ENCODE peak calls at places on chromosomes 12 and 14, in seven cellular contexts. One of them, this sample, is unnamed.

GRCh38 chr12:46546634-46547273 is 174.2 kb upstream of the SLC38A2 start:
- DNase-seq in heart right ventricle: no peak
- DNase-seq in thyroid gland: no peak
- DNase-seq in right lobe of liver: no peak
- DNase-seq in psoas muscle: no peak
- DNase-seq in mucosa of descending colon: no peak
- DNase-seq in tibial artery: no peak
- DNase-seq in this sample: peak

GRCh38 chr14:39113685-39114072 is 444 bp upstream of the GEMIN2 start:
- DNase-seq in right lobe of liver: no peak
- DNase-seq in heart right ventricle: no peak
- DNase-seq in tibial artery: no peak
- DNase-seq in psoas muscle: no peak
- DNase-seq in mucosa of descending colon: no peak
- DNase-seq in thyroid gland: no peak
- DNase-seq in this sample: no peak

GRCh38 chr14:97640031-97640430 is 842.8 kb downstream of the VRK1 start:
- DNase-seq in tibial artery: no peak
- DNase-seq in right lobe of liver: no peak
- DNase-seq in heart right ventricle: no peak
- DNase-seq in psoas muscle: no peak
- DNase-seq in thyroid gland: no peak
- DNase-seq in mucosa of descending colon: no peak
- DNase-seq in this sample: no peak

GRCh38 chr12:65742481-65742971 is 81.8 kb upstream of the HMGA2 start:
- DNase-seq in right lobe of liver: no peak
- DNase-seq in thyroid gland: no peak
- DNase-seq in mucosa of descending colon: no peak
- DNase-seq in tibial artery: no peak
- DNase-seq in psoas muscle: no peak
- DNase-seq in heart right ventricle: peak
- DNase-seq in this sample: no peak

GRCh38 chr14:48527832-48528231 is 852.4 kb upstream of the MDGA2 start:
- DNase-seq in psoas muscle: no peak
- DNase-seq in thyroid gland: no peak
- DNase-seq in mucosa of descending colon: no peak
- DNase-seq in heart right ventricle: no peak
- DNase-seq in tibial artery: no peak
- DNase-seq in right lobe of liver: no peak
- DNase-seq in this sample: no peak

GRCh38 chr12:5789469-5789968 is 155.5 kb downstream of the ANO2 start:
- DNase-seq in tibial artery: no peak
- DNase-seq in heart right ventricle: no peak
- DNase-seq in right lobe of liver: no peak
- DNase-seq in psoas muscle: no peak
- DNase-seq in mucosa of descending colon: no peak
- DNase-seq in thyroid gland: peak
- DNase-seq in this sample: no peak

GRCh38 chr12:19624401-19624930 is 185.2 kb downstream of the AEBP2 start:
- DNase-seq in heart right ventricle: no peak
- DNase-seq in psoas muscle: no peak
- DNase-seq in thyroid gland: no peak
- DNase-seq in tibial artery: no peak
- DNase-seq in mucosa of descending colon: no peak
- DNase-seq in right lobe of liver: no peak
- DNase-seq in this sample: no peak

GRCh38 chr12:4108803-4109345 is 164.7 kb upstream of the CCND2 start:
- DNase-seq in tibial artery: no peak
- DNase-seq in thyroid gland: no peak
- DNase-seq in heart right ventricle: no peak
- DNase-seq in psoas muscle: no peak
- DNase-seq in right lobe of liver: no peak
- DNase-seq in mucosa of descending colon: no peak
- DNase-seq in this sample: no peak

GRCh38 chr12:49959570-49960473 is 1.9 kb upstream of the AQP5 start:
- DNase-seq in tibial artery: no peak
- DNase-seq in thyroid gland: peak
- DNase-seq in right lobe of liver: no peak
- DNase-seq in heart right ventricle: no peak
- DNase-seq in psoas muscle: no peak
- DNase-seq in mucosa of descending colon: no peak
- DNase-seq in this sample: no peak

GRCh38 chr12:75636607-75637006 is 125.2 kb upstream of the KRR1 start:
- DNase-seq in heart right ventricle: no peak
- DNase-seq in thyroid gland: no peak
- DNase-seq in mucosa of descending colon: no peak
- DNase-seq in right lobe of liver: no peak
- DNase-seq in psoas muscle: no peak
- DNase-seq in tibial artery: no peak
- DNase-seq in this sample: no peak

GRCh38 chr12:3604750-3605638 is 114.0 kb downstream of the PRMT8 start:
- DNase-seq in tibial artery: no peak
- DNase-seq in psoas muscle: peak
- DNase-seq in heart right ventricle: peak
- DNase-seq in thyroid gland: peak
- DNase-seq in mucosa of descending colon: peak
- DNase-seq in right lobe of liver: peak
- DNase-seq in this sample: no peak

GRCh38 chr12:132513458-132514135 is 23.6 kb downstream of the FBRSL1 start:
- DNase-seq in mucosa of descending colon: no peak
- DNase-seq in thyroid gland: no peak
- DNase-seq in psoas muscle: no peak
- DNase-seq in right lobe of liver: no peak
- DNase-seq in heart right ventricle: no peak
- DNase-seq in tibial artery: no peak
- DNase-seq in this sample: no peak

GRCh38 chr14:94213021-94213420 is 38.9 kb downstream of the PPP4R4 start:
- DNase-seq in right lobe of liver: no peak
- DNase-seq in heart right ventricle: no peak
- DNase-seq in tibial artery: no peak
- DNase-seq in psoas muscle: no peak
- DNase-seq in thyroid gland: no peak
- DNase-seq in mucosa of descending colon: no peak
- DNase-seq in this sample: no peak

GRCh38 chr12:118135788-118136558 is at the start of gene PEBP1:
- DNase-seq in tibial artery: peak
- DNase-seq in psoas muscle: peak
- DNase-seq in thyroid gland: peak
- DNase-seq in heart right ventricle: peak
- DNase-seq in right lobe of liver: peak
- DNase-seq in mucosa of descending colon: peak
- DNase-seq in this sample: peak

GRCh38 chr12:5861426-5861825 is 83.6 kb downstream of the ANO2 start:
- DNase-seq in thyroid gland: no peak
- DNase-seq in right lobe of liver: no peak
- DNase-seq in heart right ventricle: no peak
- DNase-seq in tibial artery: no peak
- DNase-seq in mucosa of descending colon: no peak
- DNase-seq in psoas muscle: peak
- DNase-seq in this sample: no peak

DNA sequence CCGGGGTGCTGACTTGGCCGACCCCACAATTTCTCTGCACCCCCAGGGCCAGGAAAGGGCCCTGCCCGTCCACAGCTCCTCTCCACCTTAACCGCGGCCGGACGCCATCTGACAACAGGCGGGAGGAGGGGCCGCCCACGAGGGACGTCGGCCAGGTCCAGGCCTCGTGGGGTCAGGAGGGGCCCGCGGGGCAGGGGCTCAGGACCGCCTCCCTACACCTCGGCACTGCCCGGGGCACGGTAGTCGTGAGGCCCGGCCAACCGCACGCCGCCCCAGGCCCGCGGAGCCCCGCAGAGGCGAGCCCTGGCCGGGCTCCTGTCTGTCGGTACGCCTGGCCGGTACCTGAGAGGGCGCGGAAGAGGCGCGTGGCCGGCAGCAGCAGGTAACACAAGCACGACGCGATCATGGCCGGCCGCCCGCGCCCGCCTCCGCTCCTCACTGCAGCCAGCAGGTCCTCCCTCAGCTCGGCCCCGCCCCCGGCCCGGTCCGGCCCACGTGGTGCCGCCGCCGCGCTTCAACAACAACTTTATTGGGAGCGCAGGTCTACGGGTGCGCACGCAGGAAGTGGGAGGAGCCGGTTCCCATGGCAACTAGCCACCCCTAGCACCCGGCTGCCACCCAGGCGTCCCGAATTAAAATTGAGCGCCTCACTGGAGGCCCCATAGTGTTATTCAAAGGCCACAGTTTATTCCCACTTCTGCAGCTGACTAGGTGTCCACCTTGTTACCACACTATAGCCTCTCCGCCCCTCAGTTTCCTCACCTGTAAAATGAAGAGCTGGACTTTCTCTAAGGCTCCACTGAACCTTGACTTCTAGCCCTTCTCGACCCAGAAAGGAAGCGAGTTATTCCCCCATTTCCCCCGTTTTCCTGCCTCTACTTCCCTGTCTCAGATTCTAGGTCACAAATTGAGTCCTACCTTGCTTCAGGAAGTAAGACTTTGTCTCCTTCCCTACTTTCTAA is at the start of gene ANGEL1:
- DNase-seq in thyroid gland: peak
- DNase-seq in heart right ventricle: peak
- DNase-seq in tibial artery: peak
- DNase-seq in psoas muscle: peak
- DNase-seq in right lobe of liver: peak
- DNase-seq in mucosa of descending colon: peak
- DNase-seq in this sample: peak
- TF ChIP-seq CTCF in thyroid gland: no peak
- TF ChIP-seq CTCF in heart right ventricle: no peak
- TF ChIP-seq CTCF in tibial artery: no peak
- TF ChIP-seq CTCF in psoas muscle: no peak
- TF ChIP-seq CTCF in right lobe of liver: no peak
- TF ChIP-seq CTCF in mucosa of descending colon: no peak
- TF ChIP-seq CTCF in this sample: no peak

DNA sequence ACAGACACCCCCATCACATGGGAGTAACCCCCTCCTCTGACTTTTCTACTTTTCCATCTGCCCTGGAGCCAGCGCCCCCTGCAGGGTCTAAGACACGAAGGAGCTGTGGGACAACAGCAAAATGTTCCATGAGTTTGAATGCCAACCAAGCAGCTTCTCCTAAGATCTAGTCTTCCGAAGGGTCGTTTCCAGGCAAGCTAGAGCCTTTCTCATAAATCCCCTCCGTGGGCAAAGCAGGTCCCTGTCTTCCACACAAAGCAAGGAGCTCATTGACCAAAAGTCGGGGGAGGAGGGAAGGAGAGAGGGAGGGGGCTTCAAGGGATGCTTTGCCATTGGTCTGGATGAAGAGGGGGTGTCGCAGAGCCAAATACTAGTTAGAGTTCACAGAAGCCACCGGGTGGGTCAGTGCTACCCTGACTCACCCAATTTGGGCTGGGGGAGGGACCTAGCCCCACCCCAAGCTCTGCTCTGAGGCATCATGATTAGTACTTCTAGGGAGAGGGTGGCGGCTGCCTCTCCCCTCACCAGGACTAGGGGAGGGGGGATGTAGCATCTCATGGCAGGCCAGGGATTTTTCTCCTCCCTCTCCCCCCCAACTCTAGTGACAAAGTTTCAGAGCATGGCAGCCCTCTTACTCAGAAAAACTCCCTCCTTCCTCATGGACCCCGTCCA is 1.6 kb downstream of the MSI1 start:
- DNase-seq in thyroid gland: no peak
- DNase-seq in mucosa of descending colon: peak
- DNase-seq in heart right ventricle: no peak
- DNase-seq in tibial artery: no peak
- DNase-seq in psoas muscle: no peak
- DNase-seq in right lobe of liver: no peak
- DNase-seq in this sample: no peak
- H3K4me3 ChIP-seq in thyroid gland: no peak
- H3K4me3 ChIP-seq in mucosa of descending colon: no peak
- H3K4me3 ChIP-seq in heart right ventricle: peak
- H3K4me3 ChIP-seq in tibial artery: no peak
- H3K4me3 ChIP-seq in psoas muscle: no peak
- H3K4me3 ChIP-seq in right lobe of liver: no peak
- H3K4me3 ChIP-seq in this sample: no peak

DNA sequence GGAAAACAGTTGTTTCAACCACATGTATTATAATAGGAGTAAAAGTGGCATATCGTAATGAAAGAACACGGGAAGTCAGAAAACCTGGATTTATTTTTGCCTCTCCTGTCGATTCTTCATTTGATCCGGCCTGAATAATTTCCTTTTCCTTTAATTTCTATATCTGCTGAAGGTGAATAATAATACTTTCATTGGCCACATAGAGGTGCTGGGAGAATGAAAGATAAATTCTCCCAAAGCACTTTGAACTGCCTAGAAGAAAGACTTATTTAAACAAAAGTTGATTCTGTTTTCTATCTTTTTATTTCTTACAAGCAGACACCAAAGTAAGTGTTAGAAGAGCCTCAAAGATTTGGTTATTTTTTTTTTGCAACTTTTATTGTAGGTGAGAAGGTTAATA is 339.1 kb downstream of the RAD51B start:
- DNase-seq in heart right ventricle: no peak
- DNase-seq in psoas muscle: no peak
- DNase-seq in tibial artery: no peak
- DNase-seq in right lobe of liver: no peak
- DNase-seq in mucosa of descending colon: no peak
- DNase-seq in thyroid gland: no peak
- DNase-seq in this sample: no peak
- TF ChIP-seq CTCF in heart right ventricle: no peak
- TF ChIP-seq CTCF in psoas muscle: peak
- TF ChIP-seq CTCF in tibial artery: no peak
- TF ChIP-seq CTCF in right lobe of liver: peak
- TF ChIP-seq CTCF in mucosa of descending colon: no peak
- TF ChIP-seq CTCF in thyroid gland: no peak
- TF ChIP-seq CTCF in this sample: no peak

GRCh38 chr12:58927112-58927511 is 6.8 kb upstream of the LRIG3 start:
- DNase-seq in mucosa of descending colon: no peak
- DNase-seq in heart right ventricle: no peak
- DNase-seq in thyroid gland: no peak
- DNase-seq in psoas muscle: no peak
- DNase-seq in right lobe of liver: no peak
- DNase-seq in tibial artery: no peak
- DNase-seq in this sample: no peak

GRCh38 chr12:58925111-58925732 is 4.9 kb upstream of the LRIG3 start:
- DNase-seq in mucosa of descending colon: peak
- DNase-seq in psoas muscle: no peak
- DNase-seq in heart right ventricle: no peak
- DNase-seq in tibial artery: no peak
- DNase-seq in right lobe of liver: no peak
- DNase-seq in thyroid gland: no peak
- DNase-seq in this sample: no peak

GRCh38 chr12:58924652-58925051 is 4.3 kb upstream of the LRIG3 start:
- DNase-seq in thyroid gland: no peak
- DNase-seq in tibial artery: no peak
- DNase-seq in psoas muscle: no peak
- DNase-seq in right lobe of liver: no peak
- DNase-seq in mucosa of descending colon: no peak
- DNase-seq in heart right ventricle: no peak
- DNase-seq in this sample: no peak

GRCh38 chr12:58923781-58924180 is 3.5 kb upstream of the LRIG3 start:
- DNase-seq in psoas muscle: no peak
- DNase-seq in thyroid gland: no peak
- DNase-seq in right lobe of liver: no peak
- DNase-seq in tibial artery: no peak
- DNase-seq in mucosa of descending colon: no peak
- DNase-seq in heart right ventricle: no peak
- DNase-seq in this sample: no peak

GRCh38 chr12:58925733-58926113 is 5.4 kb upstream of the LRIG3 start:
- DNase-seq in heart right ventricle: no peak
- DNase-seq in thyroid gland: no peak
- DNase-seq in psoas muscle: no peak
- DNase-seq in right lobe of liver: no peak
- DNase-seq in mucosa of descending colon: no peak
- DNase-seq in tibial artery: no peak
- DNase-seq in this sample: no peak
- H3K4me3 ChIP-seq in heart right ventricle: no peak
- H3K4me3 ChIP-seq in thyroid gland: no peak
- H3K4me3 ChIP-seq in psoas muscle: no peak
- H3K4me3 ChIP-seq in right lobe of liver: no peak
- H3K4me3 ChIP-seq in mucosa of descending colon: no peak
- H3K4me3 ChIP-seq in tibial artery: no peak
- H3K4me3 ChIP-seq in this sample: no peak